ENCODE peak calls at places on chromosomes 1 and 21, in seven cellular contexts. I, K, O, U, H, M and N are unnamed samples.

GRCh38 chr1:109527098-109527811 is 12.4 kb upstream of the GPR61 start:
- DNase-seq in I (no peak), K (no peak), O (no peak), U (no peak), H (no peak), M (peak; percentile 75), N (no peak)

GRCh38 chr1:168170552-168171508 is 7.9 kb upstream of the TIPRL start:
- DNase-seq in I (no peak), K (no peak), O (no peak), U (no peak), H (no peak), M (peak; percentile 15), N (no peak)

GRCh38 chr21:42094811-42095210 is 23.7 kb downstream of the UMODL1 start:
- DNase-seq in I (no peak), K (no peak), O (no peak), U (no peak), H (no peak), M (no peak), N (no peak)

GRCh38 chr21:43195131-43196021 is 26.6 kb downstream of the CRYAA start:
- DNase-seq in I (no peak), K (peak; percentile 24), O (peak; percentile 70), U (no peak), H (no peak), M (no peak), N (no peak)

GRCh38 chr1:230507671-230508407 is 81.7 kb upstream of the PGBD5 start:
- DNase-seq in I (no peak), K (no peak), O (no peak), U (no peak), H (no peak), M (no peak), N (no peak)

GRCh38 chr1:214449371-214449770 is 102.0 kb downstream of the PTPN14 start:
- DNase-seq in I (no peak), K (no peak), O (no peak), U (no peak), H (no peak), M (no peak), N (no peak)

GRCh38 chr1:200901796-200902444 is 7.2 kb downstream of the INAVA start:
- DNase-seq in I (no peak), K (no peak), O (no peak), U (no peak), H (no peak), M (no peak), N (no peak)

GRCh38 chr1:181044449-181044966 is 10.7 kb downstream of the MR1 start:
- DNase-seq in I (no peak), K (no peak), O (no peak), U (peak; percentile 67), H (no peak), M (peak; percentile 71), N (no peak)

GRCh38 chr1:197485790-197486189 is 217.7 kb downstream of the CRB1 start:
- DNase-seq in I (no peak), K (no peak), O (no peak), U (no peak), H (peak; percentile 50), M (no peak), N (no peak)

GRCh38 chr1:183586897-183587296 is 3.4 kb downstream of the NCF2 start:
- DNase-seq in I (no peak), K (no peak), O (no peak), U (no peak), H (no peak), M (no peak), N (no peak)

GRCh38 chr1:177020861-177021589 is 143.5 kb downstream of the ASTN1 start:
- DNase-seq in I (no peak), K (no peak), O (no peak), U (no peak), H (no peak), M (no peak), N (no peak)

GRCh38 chr1:212955098-212955497 is 4.8 kb downstream of the VASH2 start:
- DNase-seq in I (no peak), K (no peak), O (no peak), U (no peak), H (no peak), M (peak; percentile 81), N (no peak)

GRCh38 chr21:45282283-45283018 is 5.2 kb downstream of the POFUT2 start:
- DNase-seq in I (peak; percentile 1), K (no peak), O (no peak), U (no peak), H (no peak), M (no peak), N (no peak)

GRCh38 chr21:34553199-34553952 is 41.4 kb upstream of the KCNE1 start:
- DNase-seq in I (no peak), K (no peak), O (no peak), U (no peak), H (no peak), M (no peak), N (no peak)

GRCh38 chr1:162022626-162023025 is 1.0 kb downstream of the OLFML2B start:
- DNase-seq in I (no peak), K (no peak), O (no peak), U (no peak), H (no peak), M (no peak), N (no peak)